ENCODE peak calls at places on chromosomes 13 and 19, in seven cellular contexts. I, O, H, P, F, W and G are unnamed samples.

GRCh38 chr19:58181902-58182576 is 822 bp upstream of the ZNF274 start:
- DNase-seq in P (no peak), I (peak; percentile 62), O (peak; percentile 75), F (peak; percentile 35), H (peak; percentile 73), W (peak; percentile 40), G (no peak)

GRCh38 chr19:38946229-38947010 is 15.7 kb downstream of the MRPS12 start:
- DNase-seq in I (no peak), F (no peak), P (no peak), H (no peak), O (peak; percentile 36), W (no peak), G (no peak)

GRCh38 chr19:14577885-14578427 is 4.9 kb upstream of the CLEC17A start:
- DNase-seq in I (no peak), W (no peak), O (peak; percentile 69), F (no peak), P (no peak), H (no peak), G (no peak)

GRCh38 chr13:113625965-113626661 is 31.9 kb downstream of the ATP4B start:
- DNase-seq in H (peak; percentile 7), I (no peak), O (no peak), P (no peak), W (no peak), F (peak; percentile 40), G (peak; percentile 50)

GRCh38 chr13:47457631-47458030 is 543.4 kb downstream of the SUCLA2 start:
- DNase-seq in F (peak; percentile 72), H (no peak), W (no peak), O (no peak), I (no peak), P (no peak), G (peak; percentile 49)

GRCh38 chr13:95301135-95301946 is at the start of gene ABCC4:
- DNase-seq in O (peak; percentile 84), P (peak; percentile 73), W (peak; percentile 15), F (peak; percentile 89), I (peak; percentile 82), H (peak; percentile 88), G (peak; percentile 72)

GRCh38 chr19:23787106-23787505 is 28.4 kb upstream of the ZNF681 start:
- DNase-seq in P (no peak), W (peak; percentile 92), I (no peak), F (peak; percentile 66), H (no peak), O (no peak), G (peak; percentile 1)

GRCh38 chr13:107466326-107466725 is 749.0 kb downstream of the LIG4 start:
- DNase-seq in H (peak; percentile 93), F (peak; percentile 71), O (peak; percentile 31), I (no peak), W (peak; percentile 23), P (no peak), G (peak; percentile 62)

GRCh38 chr13:62357887-62358645 is 942.4 kb upstream of the PCDH20 start:
- DNase-seq in O (peak; percentile 82), P (peak; percentile 77), F (peak; percentile 73), I (no peak), W (peak; percentile 6), H (peak; percentile 94), G (peak; percentile 71)

GRCh38 chr13:109010912-109011311 is 381.5 kb downstream of the MYO16 start:
- DNase-seq in H (peak; percentile 87), I (no peak), P (no peak), W (peak; percentile 50), F (no peak), O (peak; percentile 34), G (no peak)

GRCh38 chr13:102402292-102402691 is 444 bp upstream of the FGF14 start:
- DNase-seq in O (peak; percentile 92), P (peak; percentile 79), I (peak; percentile 62), W (no peak), F (peak; percentile 74), H (peak; percentile 96), G (peak; percentile 39)

GRCh38 chr13:23724196-23724970 is 154.2 kb downstream of the TNFRSF19 start:
- DNase-seq in W (no peak), I (no peak), O (no peak), P (no peak), H (peak; percentile 27), F (no peak), G (peak; percentile 71)

GRCh38 chr19:49566302-49566701 is 14.1 kb downstream of the NOSIP start:
- DNase-seq in O (no peak), F (no peak), H (no peak), I (no peak), W (no peak), P (no peak), G (no peak)

GRCh38 chr13:64640002-64640401 is 2590.1 kb downstream of the PCDH9 start:
- DNase-seq in F (peak; percentile 5), O (no peak), H (no peak), P (no peak), W (no peak), I (no peak), G (peak; percentile 31)

GRCh38 chr13:34523401-34523800 is 418.7 kb upstream of the NBEA start:
- DNase-seq in W (no peak), H (no peak), P (no peak), F (peak; percentile 7), O (no peak), I (no peak), G (no peak)

GRCh38 chr13:50995870-50996269 is 86.3 kb downstream of the RNASEH2B start:
- DNase-seq in W (no peak), I (no peak), F (no peak), O (no peak), H (no peak), P (no peak), G (no peak)

GRCh38 chr13:26887594-26887993 is 127.0 kb upstream of the GPR12 start:
- DNase-seq in H (no peak), P (no peak), F (no peak), I (no peak), O (no peak), W (no peak), G (no peak)

GRCh38 chr19:48480476-48481190 is 11.5 kb downstream of the CYTH2 start:
- DNase-seq in O (no peak), P (no peak), W (no peak), H (no peak), I (no peak), F (no peak), G (no peak)

GRCh38 chr13:110640591-110641029 is 25.3 kb downstream of the NAXD start:
- DNase-seq in F (peak; percentile 34), H (no peak), O (peak; percentile 29), W (no peak), I (no peak), P (no peak), G (peak; percentile 60)

GRCh38 chr13:40764587-40765403 is 6.2 kb downstream of the MRPS31 start:
- DNase-seq in I (no peak), H (no peak), W (no peak), O (no peak), F (no peak), P (no peak), G (no peak)

GRCh38 chr19:56097776-56098175 is 23.3 kb downstream of the ZNF787 start:
- DNase-seq in P (no peak), W (no peak), I (no peak), H (no peak), F (no peak), O (no peak), G (no peak)

GRCh38 chr13:48842316-48842715 is 133.4 kb upstream of the FNDC3A start:
- DNase-seq in I (no peak), F (no peak), W (no peak), P (no peak), O (no peak), H (no peak), G (no peak)

GRCh38 chr13:48838193-48839000 is 137.3 kb upstream of the FNDC3A start:
- DNase-seq in P (no peak), I (no peak), F (peak; percentile 80), W (no peak), O (no peak), H (peak; percentile 65), G (peak; percentile 82)

GRCh38 chr13:48840366-48840765 is 135.3 kb upstream of the FNDC3A start:
- DNase-seq in P (no peak), H (no peak), O (no peak), I (no peak), F (no peak), W (no peak), G (no peak)

GRCh38 chr13:48843630-48844380 is 131.9 kb upstream of the FNDC3A start:
- DNase-seq in I (no peak), O (no peak), P (no peak), H (no peak), F (peak; percentile 13), W (no peak), G (no peak)

GRCh38 chr13:48839171-48839570 is 136.5 kb upstream of the FNDC3A start:
- DNase-seq in H (no peak), I (no peak), O (no peak), W (no peak), P (no peak), F (no peak), G (no peak)
- H2BK120ac ChIP-seq in H (no peak overlapping the region), I (no peak overlapping the region), O (no peak overlapping the region), W (no peak overlapping the region), P (no peak overlapping the region), F (no peak overlapping the region), G (peak overlapping the region; percentile 26)

GRCh38 chr19:47210689-47211316 is 20.2 kb downstream of the BBC3 start:
- DNase-seq in H (peak; percentile 89), I (peak; percentile 88), P (peak; percentile 68), O (peak; percentile 78), W (peak; percentile 74), F (peak; percentile 86), G (peak; percentile 80)
- H3K4me1 ChIP-seq in H (no peaks in the 10 kb centered on the region), I (peaks cover 8% of the 10 kb centered on the region), P (peaks cover 3% of the 10 kb centered on the region), O (no peaks in the 10 kb centered on the region), W (no peaks in the 10 kb centered on the region), F (peaks cover 7% of the 10 kb centered on the region), G (peaks cover 21% of the 10 kb centered on the region)

DNA sequence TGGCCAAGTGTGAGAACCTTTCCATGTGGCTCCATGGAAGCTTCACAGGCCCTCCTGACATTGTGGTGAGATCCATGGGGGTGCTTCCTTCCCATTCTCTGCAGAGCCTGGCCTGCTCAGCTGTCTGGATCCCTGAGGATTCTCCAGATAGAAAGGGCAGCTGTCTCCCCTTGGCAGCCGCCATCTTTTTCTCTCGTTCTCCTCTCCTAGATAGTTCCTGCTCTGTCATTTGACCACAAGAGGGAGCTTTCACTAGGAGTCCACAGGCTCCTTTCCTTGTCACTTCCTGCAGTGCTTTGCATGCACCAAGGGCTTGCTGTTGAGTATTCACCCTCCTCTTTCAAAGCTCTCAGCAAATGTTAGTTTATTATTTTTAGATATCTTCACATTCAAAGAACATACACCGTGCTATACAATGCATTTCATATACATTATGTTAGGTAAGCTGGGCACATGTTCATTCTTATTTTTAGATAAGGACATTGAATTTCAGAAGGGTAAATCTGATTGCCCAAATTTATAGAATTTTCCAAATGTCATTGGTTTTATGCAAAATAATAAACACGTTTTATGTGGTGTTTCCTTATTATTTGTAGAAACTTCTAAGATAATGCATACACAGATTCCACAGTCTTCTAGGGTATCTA is 133.2 kb downstream of the FRY start:
- DNase-seq in F (peak; percentile 76), W (peak; percentile 40), P (peak; percentile 33), O (peak; percentile 71), H (peak; percentile 91), I (peak; percentile 58), G (peak; percentile 66)
- H2BK120ac ChIP-seq in F (peak overlapping the region; percentile 65), W (no peak overlapping the region), P (no peak overlapping the region), O (no peak overlapping the region), H (no peak overlapping the region), I (no peak overlapping the region), G (peak overlapping the region; percentile 95)

DNA sequence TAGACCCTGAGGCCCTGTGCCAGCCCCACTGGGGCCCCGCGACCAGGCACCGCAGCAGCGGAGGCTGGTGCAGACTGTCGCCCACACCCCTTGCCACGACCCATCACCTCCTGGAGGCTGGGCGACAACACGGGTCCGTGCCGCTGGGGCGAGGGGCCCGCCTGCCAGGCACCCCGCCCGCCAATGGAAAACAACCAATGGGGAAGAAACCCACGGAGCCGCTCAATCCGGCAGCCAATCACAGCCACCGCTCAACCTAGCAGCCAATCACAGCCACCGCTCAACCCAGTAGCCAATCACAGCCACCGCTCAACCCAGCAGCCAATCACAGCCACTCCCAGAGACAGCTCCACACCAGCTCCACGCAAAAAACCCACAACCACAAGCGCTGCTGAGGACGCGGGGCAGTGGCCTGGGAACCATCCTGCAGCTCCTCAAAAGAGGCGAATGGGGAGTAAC is 29.7 kb downstream of the GPX4 start:
- DNase-seq in H (peak; percentile 71), W (no peak), O (peak; percentile 86), P (no peak), F (no peak), I (peak; percentile 80), G (no peak)
- H3K4me1 ChIP-seq in H (peaks cover 2% of the 10 kb centered on the region), W (peaks cover 21% of the 10 kb centered on the region), O (no peaks in the 10 kb centered on the region), P (peaks cover 13% of the 10 kb centered on the region), F (peaks cover 54% of the 10 kb centered on the region), I (peaks cover 16% of the 10 kb centered on the region), G (peaks cover 24% of the 10 kb centered on the region)